ENCODE peak calls at places on chromosomes 4 and X, in ten cellular contexts. V is H9, C is fibroblast of lung, E is ascending aorta, W is A549, X is hepatocyte, G is aorta, O is sigmoid colon, Z is GM23248, Q is transverse colon. H is an unnamed sample. For H3K4me1, the result is how much of the 10 kb centered on the place peaks cover.

GRCh38 chrX:108439961-108440696 is 491 bp downstream of the COL4A5 start:
- DNase-seq in V (peak), C (no peak), E (no peak), W (peak), X (peak), G (peak), O (no peak), Z (peak), Q (no peak), H (no peak)

GRCh38 chr4:121278811-121279368 is 101.9 kb downstream of the QRFPR start:
- DNase-seq in V (no peak), C (no peak), E (no peak), W (no peak), X (peak), G (no peak), O (no peak), Z (peak), Q (no peak), H (peak)

GRCh38 chrX:85108165-85108564 is 104.5 kb downstream of the APOOL start:
- DNase-seq in V (no peak), C (no peak), E (no peak), W (no peak), X (no peak), G (no peak), O (no peak), Z (peak), Q (no peak), H (no peak)

GRCh38 chr4:185738038-185738552 is 73.9 kb downstream of the SORBS2 start:
- DNase-seq in V (no peak), C (peak), E (no peak), W (no peak), X (no peak), G (no peak), O (peak), Z (peak), Q (no peak), H (no peak)

GRCh38 chr4:145436793-145437192 is 44.9 kb upstream of the SMAD1 start:
- DNase-seq in V (no peak), C (no peak), E (no peak), W (no peak), X (no peak), G (no peak), O (no peak), Z (no peak), Q (no peak), H (no peak)

GRCh38 chrX:56248492-56248891 is 16.3 kb downstream of the KLF8 start:
- DNase-seq in V (peak), C (peak), E (no peak), W (peak), X (peak), G (peak), O (peak), Z (peak), Q (peak), H (no peak)

GRCh38 chr4:106978046-106978774 is 57.9 kb downstream of the DKK2 start:
- DNase-seq in V (peak), C (no peak), E (no peak), W (no peak), X (no peak), G (no peak), O (no peak), Z (no peak), Q (no peak), H (peak)

GRCh38 chr4:24971192-24971591 is 58.4 kb upstream of the CCDC149 start:
- DNase-seq in V (no peak), C (no peak), E (no peak), W (no peak), X (no peak), G (no peak), O (no peak), Z (no peak), Q (no peak), H (no peak)

GRCh38 chrX:51803833-51804232 is 60.6 kb downstream of the GSPT2 start:
- DNase-seq in V (no peak), C (peak), E (no peak), W (no peak), X (no peak), G (no peak), O (no peak), Z (no peak), Q (no peak), H (no peak)

GRCh38 chr4:7422098-7422897 is 12.4 kb downstream of the PSAPL1 start:
- DNase-seq in V (peak), C (no peak), E (peak), W (no peak), X (no peak), G (no peak), O (peak), Z (no peak), Q (peak), H (no peak)

GRCh38 chr4:7420661-7421040 is 14.1 kb downstream of the PSAPL1 start:
- DNase-seq in V (no peak), C (no peak), E (peak), W (no peak), X (no peak), G (no peak), O (peak), Z (no peak), Q (no peak), H (peak)

GRCh38 chr4:7421356-7422097 is 13.2 kb downstream of the PSAPL1 start:
- DNase-seq in V (peak), C (no peak), E (no peak), W (no peak), X (no peak), G (no peak), O (peak), Z (no peak), Q (no peak), H (no peak)

GRCh38 chr4:7418131-7418943 is 16.4 kb downstream of the PSAPL1 start:
- DNase-seq in V (peak), C (no peak), E (peak), W (no peak), X (no peak), G (peak), O (peak), Z (no peak), Q (peak), H (no peak)

DNA sequence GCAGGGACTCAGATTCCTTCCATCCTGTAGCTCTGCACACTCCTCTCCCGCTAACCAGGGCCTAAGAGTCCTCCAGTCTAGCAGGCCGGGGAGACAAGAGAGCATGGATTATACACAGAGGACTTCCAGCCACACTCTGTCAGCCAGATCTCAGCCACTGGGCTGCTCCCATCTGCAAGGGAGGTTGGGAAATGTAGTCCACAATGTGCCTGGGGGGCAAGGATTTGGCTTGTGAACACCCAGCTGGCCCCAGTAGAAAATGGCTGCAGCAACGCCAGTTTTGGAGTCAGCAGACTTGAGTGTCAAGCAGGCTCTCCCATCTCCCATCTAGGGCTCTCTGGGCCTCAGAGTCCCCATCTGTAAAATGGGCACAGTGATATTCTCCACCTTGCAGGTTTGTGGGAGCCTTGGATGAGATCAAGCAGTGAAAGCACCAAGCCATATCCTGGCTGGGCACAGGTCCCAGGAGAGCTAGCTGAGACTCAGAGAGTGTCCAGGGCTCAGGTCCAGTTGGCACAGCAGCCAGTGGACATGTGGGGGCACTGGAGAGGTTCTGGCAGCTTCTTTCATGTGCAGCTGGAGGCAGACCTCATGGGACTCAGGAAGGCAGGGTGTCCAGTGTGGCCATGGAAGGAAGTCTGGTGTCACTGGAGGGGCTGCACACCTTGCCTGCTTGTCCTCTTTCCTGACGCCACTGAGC is 14.6 kb downstream of the PSAPL1 start:
- DNase-seq in V (peak), C (no peak), E (peak), W (no peak), X (no peak), G (peak), O (peak), Z (no peak), Q (no peak), H (peak)
- H3K4me1 ChIP-seq in V (under half), C (under half), E (under half), W (under half), X (under half), G (under half), O (under half), Z (under half), Q (under half), H (under half)

DNA sequence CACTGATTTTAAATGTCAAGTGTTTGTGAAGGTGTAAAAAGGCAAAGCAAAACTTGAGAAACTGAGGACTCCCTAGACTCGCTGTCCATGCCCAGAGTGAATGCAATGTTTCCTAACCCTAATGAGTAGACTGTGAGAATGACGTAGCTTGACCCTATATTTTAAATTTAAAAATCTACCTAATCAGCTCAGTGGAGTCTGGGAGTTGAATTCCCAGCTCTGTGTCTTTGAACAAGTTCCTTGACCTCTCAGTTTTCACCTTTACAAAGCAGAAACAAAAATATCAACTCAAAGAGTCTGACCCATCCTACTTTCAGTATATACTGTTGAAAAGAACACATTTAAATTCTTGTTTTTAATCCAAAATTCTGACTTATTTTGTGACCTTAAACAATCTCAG is 2.3 kb downstream of the FGA start:
- DNase-seq in V (no peak), C (no peak), E (no peak), W (no peak), X (no peak), G (no peak), O (no peak), Z (no peak), Q (no peak), H (no peak)
- H3K4me1 ChIP-seq in V (under half), C (under half), E (under half), W (under half), X (under half), G (under half), O (under half), Z (under half), Q (under half), H (under half)

GRCh38 chr4:2930821-2931764 is 32.1 kb downstream of the NOP14 start:
- DNase-seq in V (peak), C (no peak), E (no peak), W (no peak), X (no peak), G (peak), O (no peak), Z (no peak), Q (peak), H (no peak)

GRCh38 chr4:2933566-2934076 is 29.6 kb downstream of the NOP14 start:
- DNase-seq in V (no peak), C (no peak), E (no peak), W (no peak), X (no peak), G (peak), O (no peak), Z (peak), Q (no peak), H (no peak)

GRCh38 chr4:2931765-2932560 is 31.2 kb downstream of the NOP14 start:
- DNase-seq in V (peak), C (no peak), E (no peak), W (no peak), X (no peak), G (peak), O (peak), Z (no peak), Q (peak), H (no peak)

GRCh38 chr4:2932951-2933565 is 30.1 kb downstream of the NOP14 start:
- DNase-seq in V (no peak), C (no peak), E (no peak), W (no peak), X (no peak), G (peak), O (peak), Z (peak), Q (no peak), H (no peak)

DNA sequence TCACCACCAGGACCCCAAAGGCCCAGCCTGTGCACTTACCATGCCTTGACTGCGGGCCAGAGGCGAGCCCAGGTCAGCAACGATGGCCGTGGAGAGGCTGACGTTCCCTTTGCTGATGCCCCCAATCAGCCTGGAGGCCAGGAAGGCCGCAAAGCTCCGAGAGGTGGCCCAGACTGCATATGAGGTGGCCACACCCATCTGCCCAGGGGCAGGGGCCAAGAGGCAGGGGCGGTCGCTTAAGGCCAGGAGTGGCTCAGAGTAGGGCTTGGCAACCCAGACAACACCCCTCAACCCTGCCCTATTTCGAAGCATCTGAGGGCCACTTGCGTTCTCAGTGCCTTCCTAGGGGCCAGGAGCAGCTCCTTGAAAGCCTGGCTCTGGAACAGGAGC is 30.6 kb downstream of the NOP14 start:
- DNase-seq in V (peak), C (no peak), E (no peak), W (no peak), X (no peak), G (peak), O (no peak), Z (no peak), Q (no peak), H (no peak)
- H3K4me1 ChIP-seq in V (under half), C (under half), E (under half), W (under half), X (under half), G (under half), O (half or more), Z (under half), Q (under half), H (under half)

DNA sequence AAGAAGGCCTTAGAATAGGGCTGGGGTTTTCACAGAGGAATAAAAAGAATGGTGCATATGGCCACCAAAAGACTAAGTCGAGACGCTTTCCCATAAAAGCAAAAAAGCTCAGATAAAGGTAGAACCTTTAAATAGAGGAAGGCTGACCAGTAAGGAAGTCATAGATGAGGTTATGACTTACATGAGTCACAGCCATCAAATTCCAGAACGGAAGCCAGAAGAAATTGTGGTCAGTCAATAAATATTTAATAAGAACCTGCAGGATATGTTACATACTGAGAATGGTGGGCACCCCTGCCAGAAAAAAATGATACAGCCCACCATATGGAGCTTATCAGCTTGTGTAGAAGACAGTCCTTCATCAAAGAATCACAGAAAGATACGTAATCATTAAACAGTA is 120.1 kb downstream of the MANBA start:
- DNase-seq in V (no peak), C (peak), E (no peak), W (no peak), X (no peak), G (no peak), O (no peak), Z (peak), Q (no peak), H (no peak)
- H3K4me1 ChIP-seq in V (under half), C (under half), E (under half), W (under half), X (under half), G (under half), O (under half), Z (under half), Q (under half), H (under half)

DNA sequence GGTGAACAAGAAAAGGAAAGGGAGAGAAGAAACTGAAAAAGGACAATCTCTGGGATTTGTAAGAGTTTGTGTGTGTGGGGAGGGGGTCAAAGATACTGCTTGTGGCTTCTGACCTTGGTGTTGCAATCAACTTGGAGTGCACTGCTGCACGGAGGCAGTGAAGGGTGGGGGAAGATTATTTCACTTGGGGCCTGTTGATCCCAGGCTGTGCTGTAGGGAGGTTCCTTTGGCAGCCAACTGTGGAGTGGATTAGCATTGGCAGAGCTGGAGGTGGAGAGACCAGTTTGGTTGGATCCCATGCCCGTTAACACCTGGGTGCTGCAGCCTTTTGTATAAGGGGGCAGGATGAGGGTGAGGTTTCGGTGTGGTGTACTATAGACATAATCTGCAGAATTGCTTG is 38.2 kb downstream of the AFF1 start:
- DNase-seq in V (peak), C (peak), E (no peak), W (no peak), X (peak), G (no peak), O (no peak), Z (no peak), Q (peak), H (no peak)
- H3K4me1 ChIP-seq in V (under half), C (under half), E (under half), W (under half), X (under half), G (under half), O (under half), Z (under half), Q (under half), H (under half)

GRCh38 chr4:112518675-112519074 is 2.7 kb upstream of the NEUROG2 start:
- DNase-seq in V (no peak), C (no peak), E (no peak), W (no peak), X (no peak), G (no peak), O (no peak), Z (no peak), Q (no peak), H (no peak)
- H3K4me1 ChIP-seq in V (under half), C (under half), E (under half), W (under half), X (under half), G (under half), O (half or more), Z (under half), Q (under half), H (under half)

GRCh38 chrX:153379508-153379907 is 21.6 kb downstream of the PNMA6E start:
- DNase-seq in V (no peak), C (no peak), E (no peak), W (no peak), X (no peak), G (no peak), O (no peak), Z (no peak), Q (no peak), H (no peak)

GRCh38 chrX:153380691-153381090 is 20.5 kb downstream of the PNMA6E start:
- DNase-seq in V (no peak), C (no peak), E (no peak), W (no peak), X (no peak), G (no peak), O (no peak), Z (peak), Q (no peak), H (no peak)

GRCh38 chrX:153381684-153382532 is 19.2 kb downstream of the PNMA6E start:
- DNase-seq in V (peak), C (peak), E (no peak), W (peak), X (peak), G (no peak), O (no peak), Z (peak), Q (no peak), H (no peak)

GRCh38 chrX:153378607-153379006 is 22.5 kb downstream of the PNMA6E start:
- DNase-seq in V (no peak), C (no peak), E (no peak), W (no peak), X (no peak), G (no peak), O (no peak), Z (no peak), Q (no peak), H (no peak)

GRCh38 chrX:153379971-153380581 is 21.1 kb downstream of the PNMA6E start:
- DNase-seq in V (no peak), C (no peak), E (no peak), W (no peak), X (no peak), G (no peak), O (no peak), Z (no peak), Q (no peak), H (no peak)
- H3K4me1 ChIP-seq in V (under half), C (under half), E (under half), W (under half), X (under half), G (under half), O (under half), Z (under half), Q (under half), H (under half)

GRCh38 chrX:103012945-103013344 is 51.0 kb downstream of the BEX1 start:
- DNase-seq in V (no peak), C (no peak), E (no peak), W (no peak), X (no peak), G (no peak), O (no peak), Z (peak), Q (no peak), H (no peak)
- H3K4me1 ChIP-seq in V (under half), C (under half), E (under half), W (under half), X (under half), G (under half), O (under half), Z (under half), Q (under half), H (under half)